ENCODE peak calls at places on chromosomes 13 and 19, in nine cellular contexts. Y is body of pancreas, L is adipocyte, X is PC-3, R is pancreas, H is GM23248, K is OCI-LY7, Q is left lung, W is heart right ventricle. V is an unnamed sample.

GRCh38 chr19:8618751-8619150 is 8.2 kb upstream of the ADAMTS10 start:
- DNase-seq in Y (no peak), R (no peak), H (no peak), X (no peak), L (no peak), W (no peak), Q (no peak), K (no peak), V (no peak)

GRCh38 chr19:3062165-3063105 is at the start of gene TLE5:
- DNase-seq in K (peak), X (peak), Y (peak), H (peak), Q (peak), R (peak), W (peak), L (peak), V (no peak)

GRCh38 chr19:8612807-8613171 is 2.3 kb upstream of the ADAMTS10 start:
- DNase-seq in R (no peak), Q (no peak), Y (no peak), X (no peak), L (no peak), K (no peak), H (no peak), W (no peak), V (no peak)

GRCh38 chr13:31209819-31210209 is 10.0 kb downstream of the B3GLCT start:
- DNase-seq in K (no peak), Q (no peak), R (no peak), W (no peak), H (no peak), L (no peak), Y (no peak), X (no peak), V (no peak)

GRCh38 chr19:14544977-14545715 is 15.8 kb downstream of the TECR start:
- DNase-seq in H (no peak), Q (no peak), K (no peak), L (no peak), W (peak), Y (peak), R (no peak), X (no peak), V (no peak)

GRCh38 chr19:30123611-30124010 is 181.6 kb downstream of the URI1 start:
- DNase-seq in H (no peak), W (no peak), L (no peak), Y (no peak), Q (no peak), K (no peak), R (peak), X (no peak), V (no peak)

GRCh38 chr13:73303858-73304257 is 245.1 kb downstream of the KLF5 start:
- DNase-seq in Q (no peak), H (peak), Y (no peak), W (no peak), X (peak), L (no peak), K (no peak), R (no peak), V (peak)

GRCh38 chr19:46392837-46393236 is 20.5 kb downstream of the CCDC8 start:
- DNase-seq in K (no peak), L (no peak), X (no peak), R (no peak), Q (no peak), W (no peak), Y (no peak), H (no peak), V (no peak)

GRCh38 chr13:40792284-40793051 is 3.1 kb downstream of the SLC25A15 start:
- DNase-seq in R (no peak), H (no peak), L (no peak), K (peak), Q (no peak), W (no peak), X (no peak), Y (no peak), V (no peak)

GRCh38 chr19:12484011-12484370 is 625 bp downstream of the ZNF709 start:
- DNase-seq in X (no peak), R (no peak), Q (no peak), W (no peak), Y (no peak), K (no peak), H (no peak), L (no peak), V (no peak)

DNA sequence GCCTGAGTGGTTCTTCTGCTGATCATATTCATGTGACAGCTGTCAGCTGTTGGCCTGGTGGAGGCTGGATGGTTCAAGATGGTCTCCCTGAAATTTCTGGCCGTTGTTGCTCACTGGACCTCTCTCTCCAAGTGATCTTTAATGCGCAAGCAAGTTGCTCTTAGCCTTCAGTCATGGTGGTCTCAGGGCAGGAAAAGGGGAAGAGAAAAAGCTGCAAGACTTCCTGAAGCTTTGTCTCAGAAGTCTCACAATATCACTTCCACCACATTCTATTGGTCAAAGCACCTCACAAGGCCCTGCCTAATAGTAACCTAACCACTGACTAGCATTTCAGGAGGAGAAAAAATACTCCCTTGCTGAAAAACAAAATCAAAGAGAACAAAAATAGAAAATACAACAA is 1.6 kb upstream of the ZNF567 start:
- DNase-seq in H (no peak), Y (no peak), X (no peak), Q (no peak), W (no peak), K (peak), R (no peak), L (no peak), V (no peak)
- H3K4me3 ChIP-seq in H (peak), Y (no peak), X (peak), Q (no peak), W (no peak), K (peak), R (no peak), L (no peak), V (no peak)

GRCh38 chr19:1082928-1083816 is 12.0 kb downstream of the POLR2E start:
- DNase-seq in Q (no peak), W (peak), L (no peak), H (no peak), X (no peak), R (peak), Y (no peak), K (no peak), V (no peak)
- H3K4me3 ChIP-seq in Q (no peak), W (peak), L (no peak), H (no peak), X (no peak), R (peak), Y (peak), K (no peak), V (no peak)

DNA sequence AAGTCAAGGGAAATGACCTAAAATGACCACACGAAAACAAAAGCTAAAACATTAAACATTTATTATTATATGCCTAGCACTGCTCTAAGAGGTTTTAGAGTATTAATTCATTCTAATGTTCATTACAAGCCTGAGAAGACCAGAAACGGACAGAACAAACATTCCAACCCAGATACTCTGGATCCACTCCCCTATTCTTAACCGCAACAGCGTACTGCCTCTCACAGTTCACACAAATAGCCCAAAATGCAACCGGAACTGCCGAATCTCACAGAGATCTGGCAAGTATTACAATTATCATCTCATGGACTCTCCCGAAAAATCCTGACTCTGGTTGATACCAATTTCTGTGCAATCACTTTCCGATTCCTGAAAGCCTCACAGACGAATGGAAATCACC is 1.4 kb downstream of the ZNF780B start:
- DNase-seq in W (no peak), K (no peak), H (no peak), X (no peak), Y (no peak), Q (no peak), L (no peak), R (no peak), V (no peak)
- H3K4me3 ChIP-seq in W (peak), K (peak), H (peak), X (peak), Y (no peak), Q (no peak), L (peak), R (peak), V (no peak)

GRCh38 chr19:50377517-50377916 is 1.3 kb downstream of the NR1H2 start:
- DNase-seq in Q (no peak), X (no peak), K (no peak), L (no peak), H (no peak), Y (no peak), R (no peak), W (no peak), V (no peak)

GRCh38 chr19:50377051-50377441 is 789 bp downstream of the NR1H2 start:
- DNase-seq in K (peak), Y (peak), X (peak), H (peak), W (no peak), R (no peak), L (peak), Q (no peak), V (no peak)

GRCh38 chr19:50379602-50380001 is 3.3 kb downstream of the NR1H2 start:
- DNase-seq in Q (no peak), H (no peak), K (no peak), R (no peak), X (no peak), W (no peak), Y (no peak), L (no peak), V (no peak)

GRCh38 chr19:50378863-50379236 is 2.6 kb downstream of the NR1H2 start:
- DNase-seq in H (no peak), Q (no peak), X (no peak), L (no peak), W (no peak), K (no peak), Y (no peak), R (no peak), V (no peak)

DNA sequence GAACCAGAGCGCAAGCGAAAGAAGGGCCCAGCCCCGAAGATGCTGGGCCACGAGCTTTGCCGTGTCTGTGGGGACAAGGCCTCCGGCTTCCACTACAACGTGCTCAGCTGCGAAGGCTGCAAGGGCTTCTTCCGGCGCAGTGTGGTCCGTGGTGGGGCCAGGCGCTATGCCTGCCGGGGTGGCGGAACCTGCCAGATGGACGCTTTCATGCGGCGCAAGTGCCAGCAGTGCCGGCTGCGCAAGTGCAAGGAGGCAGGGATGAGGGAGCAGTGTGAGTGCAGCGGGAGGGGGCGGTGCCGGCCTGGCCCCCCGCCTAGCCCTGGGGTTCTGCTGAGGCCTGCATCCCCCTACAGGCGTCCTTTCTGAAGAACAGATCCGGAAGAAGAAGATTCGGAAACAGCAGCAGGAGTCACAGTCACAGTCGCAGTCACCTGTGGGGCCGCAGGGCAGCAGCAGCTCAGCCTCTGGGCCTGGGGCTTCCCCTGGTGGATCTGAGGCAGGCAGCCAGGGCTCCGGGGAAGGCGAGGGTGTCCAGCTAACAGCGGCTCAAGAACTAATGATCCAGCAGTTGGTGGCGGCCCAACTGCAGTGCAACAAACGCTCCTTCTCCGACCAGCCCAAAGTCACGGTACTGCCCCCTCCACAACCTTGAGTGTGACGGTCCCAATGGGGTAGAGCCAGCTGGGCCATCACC is 2.1 kb downstream of the NR1H2 start:
- DNase-seq in L (no peak), R (no peak), Q (no peak), K (no peak), H (no peak), W (no peak), X (no peak), Y (no peak), V (no peak)
- H3K4me3 ChIP-seq in L (no peak), R (no peak), Q (no peak), K (no peak), H (no peak), W (no peak), X (no peak), Y (no peak), V (no peak)

GRCh38 chr13:78426183-78426582 is 177.2 kb downstream of the POU4F1 start:
- DNase-seq in Y (no peak), L (no peak), W (no peak), K (no peak), X (no peak), H (no peak), Q (no peak), R (no peak), V (no peak)

GRCh38 chr13:78430811-78431210 is 172.5 kb downstream of the POU4F1 start:
- DNase-seq in H (no peak), Y (no peak), R (no peak), W (no peak), K (no peak), X (no peak), L (no peak), Q (no peak), V (no peak)

GRCh38 chr13:78431328-78431727 is 172.0 kb downstream of the POU4F1 start:
- DNase-seq in H (no peak), K (no peak), Y (no peak), Q (no peak), R (no peak), X (no peak), L (no peak), W (no peak), V (no peak)

GRCh38 chr13:78428646-78429045 is 174.7 kb downstream of the POU4F1 start:
- DNase-seq in Y (no peak), K (no peak), R (no peak), Q (no peak), H (no peak), W (no peak), X (no peak), L (no peak), V (no peak)

DNA sequence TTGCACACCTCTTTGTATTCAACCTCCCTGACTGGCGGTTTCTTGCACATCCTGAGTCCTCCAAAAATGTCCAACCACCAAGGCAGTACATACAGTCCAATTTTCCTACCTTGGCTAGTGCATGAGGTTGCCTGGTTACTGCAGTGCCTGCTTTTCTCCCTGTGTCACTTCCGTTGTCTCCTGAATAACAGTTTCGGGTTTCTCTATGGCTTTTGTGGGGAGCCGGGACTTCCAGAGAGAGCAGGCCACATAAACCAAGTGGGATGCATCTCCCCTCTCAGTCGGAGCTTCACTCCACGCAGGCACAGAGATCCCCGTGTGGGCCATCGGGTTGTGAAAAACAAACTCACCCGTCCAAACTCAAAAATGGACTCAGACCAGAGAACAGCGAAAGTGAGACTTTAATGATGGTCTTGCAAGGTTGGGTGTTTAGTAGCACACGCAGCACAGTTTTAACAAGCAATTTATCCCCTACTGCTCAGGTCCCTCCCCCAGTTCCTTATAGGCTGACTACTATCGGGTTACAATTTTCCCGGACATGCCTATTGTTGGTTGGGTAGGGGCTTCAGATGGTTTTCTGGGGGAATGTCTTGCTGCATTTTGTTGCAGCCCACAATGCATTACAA is 173.1 kb downstream of the POU4F1 start:
- DNase-seq in Y (no peak), R (no peak), L (no peak), Q (no peak), W (no peak), H (no peak), X (no peak), K (no peak), V (no peak)
- H3K4me3 ChIP-seq in Y (no peak), R (no peak), L (no peak), Q (no peak), W (no peak), H (no peak), X (no peak), K (no peak), V (no peak)

GRCh38 chr13:105979586-105979985 is 555.9 kb downstream of the EFNB2 start:
- DNase-seq in W (no peak), X (peak), Q (peak), H (no peak), L (no peak), Y (peak), R (no peak), K (no peak), V (no peak)
- H3K4me3 ChIP-seq in W (no peak), X (peak), Q (no peak), H (no peak), L (no peak), Y (no peak), R (no peak), K (no peak), V (no peak)

GRCh38 chr13:33973194-33973593 is 155.2 kb downstream of the RFC3 start:
- DNase-seq in R (no peak), Q (no peak), H (no peak), L (no peak), K (no peak), X (no peak), W (no peak), Y (no peak), V (no peak)
- H3K4me3 ChIP-seq in R (no peak), Q (no peak), H (no peak), L (no peak), K (no peak), X (no peak), W (no peak), Y (no peak), V (no peak)